ENCODE peak calls at places on chromosomes 6 and 20, in four cellular contexts. S, D, X and J are unnamed samples.

GRCh38 chr20:31833130-31833930 is 12.1 kb downstream of the FOXS1 start:
- DNase-seq in S (no peak), D (peak; percentile 53), X (no peak), J (no peak)

GRCh38 chr6:133551436-133551835 is 310.3 kb downstream of the EYA4 start:
- DNase-seq in S (no peak), D (no peak), X (no peak), J (no peak)

GRCh38 chr20:9298906-9299305 is 215.5 kb upstream of the LAMP5 start:
- DNase-seq in S (no peak), D (no peak), X (no peak), J (no peak)

GRCh38 chr20:33645072-33645358 is 17.1 kb upstream of the C20orf144 start:
- DNase-seq in S (no peak), D (no peak), X (no peak), J (no peak)

GRCh38 chr20:22568872-22569344 is 15.5 kb downstream of the FOXA2 start:
- DNase-seq in S (no peak), D (no peak), X (no peak), J (no peak)

GRCh38 chr6:43962458-43962857 is 164.8 kb downstream of the MRPL14 start:
- DNase-seq in S (no peak), D (no peak), X (no peak), J (no peak)

GRCh38 chr6:169252805-169253189 is 849 bp downstream of the THBS2 start:
- DNase-seq in S (no peak), D (peak; percentile 58), X (peak; percentile 29), J (no peak)

GRCh38 chr20:35661013-35661412 is 3.7 kb downstream of the CPNE1 start:
- DNase-seq in S (no peak), D (no peak), X (no peak), J (no peak)

GRCh38 chr20:9359561-9360308 is 154.7 kb upstream of the LAMP5 start:
- DNase-seq in S (no peak), D (peak; percentile 45), X (peak; percentile 50), J (no peak)

GRCh38 chr6:166747644-166748595 is 120.9 kb upstream of the RPS6KA2 start:
- DNase-seq in S (no peak), D (no peak), X (no peak), J (no peak)

GRCh38 chr6:41575598-41575997 is 29.4 kb downstream of the FOXP4 start:
- DNase-seq in S (no peak), D (no peak), X (no peak), J (no peak)

GRCh38 chr6:156695747-156696146 is 81.4 kb upstream of the ARID1B start:
- DNase-seq in S (no peak), D (no peak), X (no peak), J (no peak)

GRCh38 chr20:57695012-57695411 is 14.8 kb downstream of the PMEPA1 start:
- DNase-seq in S (peak; percentile 63), D (no peak), X (no peak), J (no peak)

GRCh38 chr20:64247970-64248841 is 7.3 kb upstream of the PCMTD2 start:
- DNase-seq in S (no peak), D (no peak), X (no peak), J (no peak)

GRCh38 chr6:7143161-7143974 is 35.6 kb downstream of the RREB1 start:
- DNase-seq in S (no peak), D (no peak), X (peak; percentile 32), J (no peak)

GRCh38 chr20:57977141-57977540 is 251.3 kb downstream of the ANKRD60 start:
- DNase-seq in S (no peak), D (no peak), X (no peak), J (no peak)

GRCh38 chr20:20614391-20614790 is 98.1 kb downstream of the RALGAPA2 start:
- DNase-seq in S (no peak), D (no peak), X (no peak), J (no peak)

GRCh38 chr6:45494734-45495133 is 117.0 kb upstream of the SUPT3H start:
- DNase-seq in S (no peak), D (no peak), X (no peak), J (no peak)

GRCh38 chr6:89553446-89553845 is 85.1 kb downstream of the LYRM2 start:
- DNase-seq in S (no peak), D (no peak), X (no peak), J (no peak)